ENCODE peak calls at places on chromosomes 2 and 18, in nine cellular contexts. E is cardiac muscle cell, U is lung, M is Peyer's patch, S is heart right ventricle, X is lower lobe of right lung, O is right lobe of liver, T is transverse colon, Z is fibroblast of lung. H is an unnamed sample. For H3K36me3, the result is how much of the 10 kb centered on the place peaks cover.

GRCh38 chr2:127463155-127463991 is 45.1 kb downstream of the PROC start:
- DNase-seq in E (peak), U (no peak), M (no peak), S (no peak), X (no peak), O (no peak), T (no peak), Z (peak), H (no peak)

GRCh38 chr2:104909317-104909716 is 55.4 kb downstream of the POU3F3 start:
- DNase-seq in E (no peak), U (no peak), M (no peak), S (no peak), X (no peak), O (no peak), T (no peak), Z (no peak), H (no peak)

GRCh38 chr18:58360324-58360723 is 268.6 kb downstream of the ALPK2 start:
- DNase-seq in E (no peak), U (no peak), M (no peak), S (no peak), X (no peak), O (no peak), T (no peak), Z (peak), H (no peak)

GRCh38 chr2:20614201-20615045 is 36.5 kb downstream of the HS1BP3 start:
- DNase-seq in E (no peak), U (no peak), M (peak), S (no peak), X (peak), O (peak), T (peak), Z (peak), H (no peak)

GRCh38 chr2:26347286-26347865 is 787 bp upstream of the ADGRF3 start:
- DNase-seq in E (no peak), U (no peak), M (no peak), S (no peak), X (no peak), O (no peak), T (no peak), Z (peak), H (no peak)

GRCh38 chr2:148680462-148680861 is 35.9 kb downstream of the EPC2 start:
- DNase-seq in E (no peak), U (no peak), M (no peak), S (no peak), X (no peak), O (no peak), T (no peak), Z (peak), H (no peak)

GRCh38 chr2:109266998-109267854 is 138.2 kb downstream of the SH3RF3 start:
- DNase-seq in E (no peak), U (no peak), M (no peak), S (no peak), X (no peak), O (no peak), T (no peak), Z (no peak), H (no peak)

GRCh38 chr2:69694894-69695849 is 46.8 kb upstream of the ANXA4 start:
- DNase-seq in E (no peak), U (no peak), M (no peak), S (no peak), X (no peak), O (no peak), T (no peak), Z (peak), H (no peak)

GRCh38 chr2:168974370-168974769 is 56.8 kb downstream of the ABCB11 start:
- DNase-seq in E (no peak), U (no peak), M (no peak), S (no peak), X (no peak), O (no peak), T (no peak), Z (no peak), H (no peak)

GRCh38 chr2:26838121-26838906 is 9.6 kb upstream of the DPYSL5 start:
- DNase-seq in E (peak), U (no peak), M (no peak), S (no peak), X (no peak), O (no peak), T (no peak), Z (peak), H (no peak)

GRCh38 chr2:53896864-53897263 is 37.1 kb upstream of the GPR75 start:
- DNase-seq in E (no peak), U (no peak), M (no peak), S (no peak), X (no peak), O (no peak), T (no peak), Z (peak), H (no peak)

GRCh38 chr2:67486041-67486796 is 89.1 kb downstream of the ETAA1 start:
- DNase-seq in E (no peak), U (peak), M (no peak), S (no peak), X (peak), O (no peak), T (no peak), Z (peak), H (no peak)

GRCh38 chr2:90645-91312 is 44.5 kb upstream of the FAM110C start:
- DNase-seq in E (no peak), U (no peak), M (no peak), S (no peak), X (peak), O (no peak), T (no peak), Z (no peak), H (no peak)

GRCh38 chr2:168772704-168773103 is 29.7 kb upstream of the NOSTRIN start:
- DNase-seq in E (no peak), U (no peak), M (no peak), S (no peak), X (no peak), O (no peak), T (no peak), Z (no peak), H (no peak)

GRCh38 chr2:83462881-83463280 is 996.2 kb downstream of the SUCLG1 start:
- DNase-seq in E (no peak), U (no peak), M (no peak), S (no peak), X (no peak), O (no peak), T (no peak), Z (no peak), H (no peak)

GRCh38 chr2:241645056-241645914 is 7.8 kb downstream of the ATG4B start:
- DNase-seq in E (no peak), U (no peak), M (no peak), S (no peak), X (no peak), O (no peak), T (no peak), Z (no peak), H (no peak)

GRCh38 chr2:124112966-124113365 is 87.9 kb downstream of the CNTNAP5 start:
- DNase-seq in E (no peak), U (no peak), M (no peak), S (no peak), X (no peak), O (no peak), T (no peak), Z (peak), H (no peak)

GRCh38 chr2:210620456-210620855 is 64.1 kb downstream of the CPS1 start:
- DNase-seq in E (no peak), U (no peak), M (no peak), S (no peak), X (no peak), O (peak), T (no peak), Z (peak), H (no peak)

GRCh38 chr2:206230060-206230890 is 44.2 kb upstream of the ZDBF2 start:
- DNase-seq in E (peak), U (no peak), M (no peak), S (no peak), X (no peak), O (no peak), T (no peak), Z (peak), H (no peak)

DNA sequence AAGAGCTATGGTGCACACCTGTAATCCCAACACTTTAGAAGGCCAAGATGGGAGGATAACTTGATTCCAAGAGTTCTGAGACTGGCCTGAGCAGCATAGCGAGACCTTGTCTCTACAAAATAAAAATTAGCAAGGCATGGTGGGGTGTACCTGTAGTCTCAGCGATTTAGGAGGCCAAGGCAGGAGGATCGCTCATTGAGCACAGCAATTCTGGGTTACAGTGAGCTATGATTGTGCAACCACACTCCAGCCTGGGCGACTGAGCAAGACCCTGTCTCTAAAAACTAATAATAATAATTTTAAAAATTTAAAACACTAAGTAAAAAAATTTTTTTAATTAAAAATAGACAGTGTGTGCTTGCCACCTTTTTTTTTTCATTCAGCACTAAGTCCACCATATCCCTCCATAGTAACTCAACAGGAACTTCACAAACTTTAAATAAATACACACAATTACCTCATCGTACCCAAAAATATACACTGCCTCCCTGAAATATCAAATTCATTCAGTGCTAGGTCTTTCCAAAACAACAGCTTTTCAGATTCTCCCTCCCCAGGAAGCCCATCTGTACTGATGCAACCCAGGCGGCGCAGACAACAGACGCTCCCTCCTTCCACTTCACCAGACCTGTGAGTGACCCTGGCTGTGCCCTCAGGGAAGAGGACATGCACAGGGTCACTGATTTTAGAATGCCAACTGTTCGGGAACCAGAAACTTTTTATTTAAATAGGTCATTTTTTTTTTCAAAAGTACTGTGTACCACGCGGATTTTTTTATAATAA is 29.6 kb downstream of the FAM168B start:
- DNase-seq in E (no peak), U (no peak), M (no peak), S (no peak), X (no peak), O (no peak), T (no peak), Z (no peak), H (no peak)
- H3K36me3 ChIP-seq in E (under half), U (under half), M (under half), S (half or more), X (under half), O (under half), T (under half), Z (under half), H (under half)

DNA sequence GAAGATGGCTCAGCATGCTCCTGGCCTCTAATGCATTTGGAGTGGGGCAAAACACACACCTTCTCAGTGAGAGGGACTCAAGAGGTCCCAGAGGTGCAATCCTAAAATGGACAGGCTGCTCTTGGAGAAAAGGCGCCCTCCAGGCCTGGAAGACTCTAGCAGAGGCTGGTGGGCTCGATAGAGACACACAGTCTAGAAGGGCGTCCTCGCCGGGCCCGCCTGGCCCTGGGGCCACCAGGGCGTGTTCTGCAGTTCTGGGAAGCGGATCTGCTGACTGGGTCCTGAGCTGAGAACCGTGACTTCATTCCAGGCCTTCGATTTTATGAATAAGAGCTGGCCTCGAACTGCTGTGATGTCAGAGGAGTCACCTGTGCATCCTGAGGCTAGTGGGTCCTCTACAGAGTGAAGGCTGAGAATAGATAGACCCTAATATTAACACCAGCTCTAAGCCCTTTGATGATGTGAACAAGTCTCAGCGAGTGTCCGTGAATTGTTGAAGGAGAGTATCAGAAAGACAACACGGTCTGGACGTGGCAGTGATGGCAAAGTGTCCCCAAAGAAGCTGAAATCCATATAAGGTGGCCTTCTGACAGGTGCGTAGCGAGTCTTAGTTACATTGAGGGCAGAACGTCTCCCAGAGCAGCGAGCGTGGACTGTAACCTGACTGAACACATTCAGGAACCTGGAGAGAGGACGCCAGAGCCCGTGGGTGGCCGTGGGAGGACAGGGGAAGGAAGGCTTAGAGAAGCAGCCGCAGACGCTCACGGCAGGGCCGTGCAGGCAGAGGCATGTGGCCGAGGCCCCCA is 136.9 kb downstream of the PTGR3 start:
- DNase-seq in E (no peak), U (no peak), M (no peak), S (no peak), X (no peak), O (no peak), T (no peak), Z (no peak), H (no peak)
- H3K4me3 ChIP-seq in E (no peak), U (no peak), M (no peak), S (no peak), X (no peak), O (no peak), T (no peak), Z (no peak), H (no peak)

GRCh38 chr2:9474361-9475117 is at the start of gene IAH1:
- DNase-seq in E (peak), U (peak), M (peak), S (peak), X (peak), O (peak), T (peak), Z (peak), H (peak)

GRCh38 chr2:9478526-9478925 is 4.2 kb downstream of the IAH1 start:
- DNase-seq in E (no peak), U (no peak), M (no peak), S (no peak), X (no peak), O (no peak), T (no peak), Z (no peak), H (no peak)

GRCh38 chr2:9481257-9481922 is 7.0 kb downstream of the IAH1 start:
- DNase-seq in E (no peak), U (no peak), M (no peak), S (no peak), X (no peak), O (no peak), T (no peak), Z (peak), H (no peak)

GRCh38 chr2:9480157-9480556 is 5.8 kb downstream of the IAH1 start:
- DNase-seq in E (no peak), U (no peak), M (no peak), S (no peak), X (no peak), O (peak), T (no peak), Z (no peak), H (no peak)

GRCh38 chr2:9477914-9478313 is 3.6 kb downstream of the IAH1 start:
- DNase-seq in E (no peak), U (no peak), M (no peak), S (no peak), X (no peak), O (no peak), T (no peak), Z (no peak), H (no peak)
- TF ChIP-seq CTCF in E (no peak), U (no peak), M (no peak), S (no peak), X (no peak), O (no peak), T (no peak), Z (no peak), H (no peak)

DNA sequence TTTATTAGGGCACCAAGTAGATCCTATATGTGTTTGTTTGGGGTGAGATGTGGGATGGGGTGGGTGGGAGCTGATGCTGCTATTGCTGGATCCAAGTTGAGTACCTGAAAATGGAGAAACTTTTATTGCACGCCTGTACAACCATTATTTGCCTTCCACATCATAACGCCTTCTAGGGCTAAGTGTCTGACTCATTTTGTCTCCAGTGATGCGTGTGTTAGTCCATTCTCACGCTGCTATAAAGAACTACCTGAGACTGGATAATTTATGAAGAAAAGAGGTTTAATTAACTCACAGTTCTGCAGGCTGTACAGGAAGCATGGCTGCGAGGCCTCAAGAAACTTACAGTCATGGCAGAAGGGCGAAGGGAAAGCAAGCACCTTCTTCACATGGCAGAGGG is 58.2 kb downstream of the KDM3A start:
- DNase-seq in E (no peak), U (no peak), M (no peak), S (no peak), X (no peak), O (no peak), T (no peak), Z (no peak), H (no peak)
- H3K36me3 ChIP-seq in E (under half), U (under half), M (under half), S (half or more), X (half or more), O (under half), T (under half), Z (under half), H (under half)

GRCh38 chr2:15241208-15241607 is 319.9 kb downstream of the NBAS start:
- DNase-seq in E (no peak), U (no peak), M (no peak), S (no peak), X (no peak), O (no peak), T (no peak), Z (no peak), H (no peak)

GRCh38 chr2:15243762-15244161 is 317.4 kb downstream of the NBAS start:
- DNase-seq in E (no peak), U (no peak), M (no peak), S (no peak), X (no peak), O (no peak), T (no peak), Z (peak), H (no peak)

GRCh38 chr2:15241929-15242328 is 319.2 kb downstream of the NBAS start:
- DNase-seq in E (no peak), U (no peak), M (no peak), S (no peak), X (no peak), O (no peak), T (no peak), Z (no peak), H (no peak)

GRCh38 chr2:15246870-15247269 is 314.3 kb downstream of the NBAS start:
- DNase-seq in E (no peak), U (peak), M (no peak), S (no peak), X (no peak), O (no peak), T (no peak), Z (no peak), H (no peak)

GRCh38 chr2:15242936-15243461 is 318.1 kb downstream of the NBAS start:
- DNase-seq in E (no peak), U (no peak), M (no peak), S (no peak), X (no peak), O (no peak), T (no peak), Z (no peak), H (no peak)
- H3K4me3 ChIP-seq in E (no peak), U (no peak), M (no peak), S (no peak), X (no peak), O (no peak), T (no peak), Z (no peak), H (no peak)

GRCh38 chr2:173989160-173989885 is 24.1 kb upstream of the SP3 start:
- DNase-seq in E (no peak), U (no peak), M (no peak), S (no peak), X (no peak), O (no peak), T (no peak), Z (no peak), H (no peak)
- TF ChIP-seq CTCF in E (no peak), U (no peak), M (no peak), S (peak), X (no peak), O (no peak), T (no peak), Z (peak), H (no peak)

GRCh38 chr2:172578054-172578453 is 22.2 kb downstream of the PDK1 start:
- DNase-seq in E (no peak), U (no peak), M (no peak), S (no peak), X (no peak), O (no peak), T (no peak), Z (no peak), H (no peak)

GRCh38 chr2:172574965-172575364 is 19.1 kb downstream of the PDK1 start:
- DNase-seq in E (no peak), U (no peak), M (no peak), S (no peak), X (no peak), O (no peak), T (no peak), Z (no peak), H (no peak)

GRCh38 chr2:172580544-172580943 is 24.7 kb downstream of the PDK1 start:
- DNase-seq in E (no peak), U (no peak), M (no peak), S (no peak), X (no peak), O (no peak), T (no peak), Z (no peak), H (no peak)

GRCh38 chr2:172582656-172583055 is 26.8 kb downstream of the PDK1 start:
- DNase-seq in E (no peak), U (no peak), M (no peak), S (no peak), X (no peak), O (no peak), T (no peak), Z (no peak), H (no peak)

DNA sequence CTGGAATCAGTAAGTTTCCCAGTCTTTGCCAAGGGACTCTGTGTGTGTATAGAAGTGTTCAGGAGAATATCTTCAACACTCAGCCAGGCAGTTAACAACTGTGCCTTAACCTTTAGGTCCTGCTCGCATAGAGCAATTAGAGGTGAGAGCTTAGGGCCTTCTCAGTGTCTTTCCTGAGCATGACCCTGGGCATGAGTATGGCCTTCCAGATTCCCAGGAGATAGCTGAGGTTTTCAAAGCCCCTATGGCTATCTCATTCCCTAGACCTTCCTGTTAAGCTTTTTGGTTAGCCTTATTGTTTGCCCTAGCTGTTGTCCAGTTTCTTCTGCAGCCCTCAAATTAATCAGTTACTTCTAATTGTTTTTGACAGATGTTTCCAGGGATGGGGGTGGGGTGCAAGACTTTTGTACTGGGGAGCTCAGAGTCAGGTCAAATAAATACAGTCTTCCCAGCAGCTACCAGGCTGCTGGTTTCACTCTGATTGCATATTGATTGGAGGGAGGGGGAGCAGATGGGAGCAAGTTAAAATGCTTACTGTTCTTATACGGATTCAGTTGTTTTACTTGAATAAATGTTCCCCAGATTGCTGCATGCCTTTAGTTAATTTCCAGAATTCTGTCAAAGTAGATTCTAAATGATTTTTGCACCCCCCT is 23.1 kb downstream of the PDK1 start:
- DNase-seq in E (no peak), U (no peak), M (no peak), S (no peak), X (no peak), O (no peak), T (no peak), Z (no peak), H (no peak)
- H3K36me3 ChIP-seq in E (half or more), U (under half), M (under half), S (under half), X (under half), O (under half), T (under half), Z (under half), H (under half)